ENCODE peak calls at places on chromosomes 3 and 15, in nine cellular contexts. K, R, A, Y, O, Z, T, C and W are unnamed samples.

GRCh38 chr3:98814799-98815450 is 51.8 kb downstream of the ST3GAL6 start:
- DNase-seq in R (no peak), O (peak; percentile 80), Z (peak; percentile 73), C (no peak), K (no peak), A (no peak), T (no peak), Y (peak; percentile 60), W (no peak)

GRCh38 chr15:98740963-98741362 is 92.6 kb downstream of the IGF1R start:
- DNase-seq in A (no peak), Y (no peak), R (no peak), T (no peak), C (no peak), O (no peak), K (no peak), Z (no peak), W (no peak)

GRCh38 chr3:117995795-117996194 is 1038.9 kb downstream of the IGSF11 start:
- DNase-seq in Z (peak; percentile 12), Y (no peak), O (no peak), C (no peak), T (no peak), K (no peak), A (no peak), R (no peak), W (peak; percentile 12)

GRCh38 chr15:62119224-62119925 is 45.7 kb downstream of the C2CD4B start:
- DNase-seq in R (no peak), C (no peak), T (no peak), A (peak; percentile 29), Z (peak; percentile 95), O (peak; percentile 98), K (no peak), Y (peak; percentile 94), W (no peak)

GRCh38 chr15:60017538-60018199 is 13.6 kb downstream of the FOXB1 start:
- DNase-seq in Z (peak; percentile 24), R (peak; percentile 28), K (no peak), A (no peak), T (no peak), C (no peak), Y (peak; percentile 46), O (peak; percentile 56), W (no peak)

GRCh38 chr15:95086543-95087252 is 855.3 kb downstream of the MCTP2 start:
- DNase-seq in Z (peak; percentile 11), A (no peak), R (no peak), K (no peak), Y (peak; percentile 20), O (peak; percentile 65), C (no peak), T (no peak), W (no peak)

GRCh38 chr3:53103566-53104296 is 26.5 kb downstream of the RFT1 start:
- DNase-seq in Z (no peak), O (peak; percentile 34), K (no peak), T (no peak), A (no peak), R (no peak), Y (no peak), C (no peak), W (no peak)

GRCh38 chr15:61907753-61908086 is 152.5 kb downstream of the VPS13C start:
- DNase-seq in K (no peak), O (peak; percentile 28), Z (no peak), A (no peak), R (no peak), T (no peak), C (no peak), Y (no peak), W (no peak)

GRCh38 chr15:90903733-90904536 is 833 bp downstream of the MAN2A2 start:
- DNase-seq in R (no peak), O (no peak), K (peak; percentile 30), C (no peak), A (no peak), Y (no peak), Z (no peak), T (no peak), W (no peak)

GRCh38 chr3:171815977-171816595 is 5.8 kb upstream of the PLD1 start:
- DNase-seq in R (no peak), O (no peak), T (no peak), C (no peak), Z (peak; percentile 90), K (no peak), A (no peak), Y (no peak), W (no peak)

GRCh38 chr3:42544492-42545283 is 37.1 kb downstream of the SEC22C start:
- DNase-seq in Y (peak; percentile 7), T (no peak), O (no peak), K (no peak), Z (no peak), A (no peak), C (no peak), R (no peak), W (no peak)

GRCh38 chr3:197750396-197750831 is 731 bp downstream of the FYTTD1 start:
- DNase-seq in Z (peak; percentile 65), A (peak; percentile 64), T (peak; percentile 66), Y (peak; percentile 64), K (peak; percentile 21), O (peak; percentile 78), R (peak; percentile 62), C (peak; percentile 34), W (no peak)

GRCh38 chr3:103055021-103055420 is 620.2 kb downstream of the ZPLD1 start:
- DNase-seq in K (peak; percentile 28), Z (no peak), A (no peak), C (no peak), Y (no peak), T (no peak), R (no peak), O (no peak), W (no peak)